ENCODE peak calls at places on chromosomes 6 and 20, in four cellular contexts. One of them, this sample, is unnamed. For H3K4me1, the result is how much of the 10 kb centered on the place peaks cover.

GRCh38 chr6:117976030-117976651 is 69.1 kb downstream of the SLC35F1 start:
- DNase-seq in GM23248: peak
- DNase-seq in neuronal stem cell: peak
- DNase-seq in MM.1S: peak
- DNase-seq in this sample: peak

GRCh38 chr6:2625581-2625980 is 125.1 kb downstream of the MYLK4 start:
- DNase-seq in GM23248: no peak
- DNase-seq in neuronal stem cell: no peak
- DNase-seq in MM.1S: no peak
- DNase-seq in this sample: no peak

GRCh38 chr20:44651507-44652373 is at the start of gene ADA:
- DNase-seq in GM23248: peak
- DNase-seq in neuronal stem cell: peak
- DNase-seq in MM.1S: peak
- DNase-seq in this sample: peak

GRCh38 chr6:26056583-26057350 is 30.5 kb upstream of the HFE start:
- DNase-seq in GM23248: peak
- DNase-seq in neuronal stem cell: no peak
- DNase-seq in MM.1S: peak
- DNase-seq in this sample: peak

GRCh38 chr20:38728237-38728761 is 4.0 kb downstream of the SLC32A1 start:
- DNase-seq in GM23248: no peak
- DNase-seq in neuronal stem cell: no peak
- DNase-seq in MM.1S: no peak
- DNase-seq in this sample: no peak

GRCh38 chr20:16256981-16257380 is 316.3 kb downstream of the KIF16B start:
- DNase-seq in GM23248: no peak
- DNase-seq in neuronal stem cell: no peak
- DNase-seq in MM.1S: no peak
- DNase-seq in this sample: no peak

GRCh38 chr6:150907385-150907784 is 41.9 kb downstream of the MTHFD1L start:
- DNase-seq in GM23248: no peak
- DNase-seq in neuronal stem cell: no peak
- DNase-seq in MM.1S: no peak
- DNase-seq in this sample: no peak

GRCh38 chr6:100404051-100404450 is 60.7 kb downstream of the SIM1 start:
- DNase-seq in GM23248: no peak
- DNase-seq in neuronal stem cell: no peak
- DNase-seq in MM.1S: no peak
- DNase-seq in this sample: no peak

GRCh38 chr6:18323935-18324707 is 59.8 kb upstream of the DEK start:
- DNase-seq in GM23248: peak
- DNase-seq in neuronal stem cell: peak
- DNase-seq in MM.1S: peak
- DNase-seq in this sample: no peak

GRCh38 chr20:11368537-11368936 is 549.2 kb upstream of the BTBD3 start:
- DNase-seq in GM23248: no peak
- DNase-seq in neuronal stem cell: no peak
- DNase-seq in MM.1S: no peak
- DNase-seq in this sample: no peak

GRCh38 chr6:85111481-85112001 is 338.3 kb upstream of the NT5E start:
- DNase-seq in GM23248: peak
- DNase-seq in neuronal stem cell: peak
- DNase-seq in MM.1S: no peak
- DNase-seq in this sample: no peak

GRCh38 chr6:160028487-160029275 is 59.8 kb downstream of the IGF2R start:
- DNase-seq in GM23248: no peak
- DNase-seq in neuronal stem cell: no peak
- DNase-seq in MM.1S: peak
- DNase-seq in this sample: no peak

GRCh38 chr6:136550330-136551071 is at the start of gene MAP7:
- DNase-seq in GM23248: peak
- DNase-seq in neuronal stem cell: peak
- DNase-seq in MM.1S: peak
- DNase-seq in this sample: peak

GRCh38 chr6:150291968-150292710 is 76.7 kb upstream of the IYD start:
- DNase-seq in GM23248: no peak
- DNase-seq in neuronal stem cell: no peak
- DNase-seq in MM.1S: no peak
- DNase-seq in this sample: no peak

GRCh38 chr6:118708055-118708454 is 56.7 kb upstream of the CEP85L start:
- DNase-seq in GM23248: peak
- DNase-seq in neuronal stem cell: no peak
- DNase-seq in MM.1S: no peak
- DNase-seq in this sample: no peak

GRCh38 chr6:158069800-158070195 is 88.1 kb downstream of the SYNJ2 start:
- DNase-seq in GM23248: peak
- DNase-seq in neuronal stem cell: no peak
- DNase-seq in MM.1S: no peak
- DNase-seq in this sample: no peak

GRCh38 chr6:160005861-160006540 is 37.1 kb downstream of the IGF2R start:
- DNase-seq in GM23248: peak
- DNase-seq in neuronal stem cell: no peak
- DNase-seq in MM.1S: no peak
- DNase-seq in this sample: no peak

GRCh38 chr20:36235892-36236785 is at the start of gene AAR2:
- DNase-seq in GM23248: peak
- DNase-seq in neuronal stem cell: peak
- DNase-seq in MM.1S: peak
- DNase-seq in this sample: peak

GRCh38 chr6:75196051-75196743 is 9.7 kb downstream of the COL12A1 start:
- DNase-seq in GM23248: peak
- DNase-seq in neuronal stem cell: no peak
- DNase-seq in MM.1S: no peak
- DNase-seq in this sample: no peak

GRCh38 chr6:45483021-45483420 is 105.3 kb upstream of the SUPT3H start:
- DNase-seq in GM23248: peak
- DNase-seq in neuronal stem cell: no peak
- DNase-seq in MM.1S: no peak
- DNase-seq in this sample: no peak

GRCh38 chr20:33859157-33859695 is 48.1 kb downstream of the CHMP4B start:
- DNase-seq in GM23248: no peak
- DNase-seq in neuronal stem cell: no peak
- DNase-seq in MM.1S: peak
- DNase-seq in this sample: no peak

GRCh38 chr6:74519172-74519571 is 686.7 kb downstream of the COL12A1 start:
- DNase-seq in GM23248: peak
- DNase-seq in neuronal stem cell: no peak
- DNase-seq in MM.1S: no peak
- DNase-seq in this sample: no peak

GRCh38 chr6:21386744-21387143 is 206.8 kb upstream of the SOX4 start:
- DNase-seq in GM23248: no peak
- DNase-seq in neuronal stem cell: no peak
- DNase-seq in MM.1S: no peak
- DNase-seq in this sample: no peak

GRCh38 chr6:16909599-16910360 is 148.5 kb upstream of the ATXN1 start:
- DNase-seq in GM23248: peak
- DNase-seq in neuronal stem cell: no peak
- DNase-seq in MM.1S: no peak
- DNase-seq in this sample: no peak

DNA sequence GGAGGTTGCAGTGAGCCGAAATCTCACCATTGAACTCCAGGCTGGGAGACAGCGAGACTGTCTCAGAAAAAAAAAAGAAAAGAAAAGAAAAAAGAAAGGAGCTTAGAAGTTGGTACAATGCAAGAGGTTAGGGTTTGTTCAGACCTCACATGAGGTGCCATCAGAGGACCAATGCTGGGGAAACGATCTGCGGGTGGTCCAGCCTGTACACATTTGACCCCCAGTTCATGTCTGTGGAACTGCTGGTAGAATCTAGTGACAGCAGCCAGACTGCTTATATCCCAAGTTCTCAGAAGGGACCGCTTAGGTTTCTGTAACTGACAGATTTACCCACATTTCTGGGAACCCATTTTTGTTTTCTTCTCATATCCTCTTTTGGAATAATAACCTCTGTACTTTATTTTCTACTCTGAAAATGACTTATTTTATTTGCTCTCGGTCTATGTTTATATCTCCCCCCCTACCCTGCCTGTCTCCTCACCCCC is 4.7 kb downstream of the PPP1R18 start:
- DNase-seq in GM23248: no peak
- DNase-seq in neuronal stem cell: no peak
- DNase-seq in MM.1S: no peak
- DNase-seq in this sample: no peak
- H3K4me3 ChIP-seq in GM23248: peak
- H3K4me3 ChIP-seq in neuronal stem cell: no peak
- H3K4me3 ChIP-seq in MM.1S: peak
- H3K4me3 ChIP-seq in this sample: peak

GRCh38 chr20:49779972-49780371 is 32.7 kb upstream of the SLC9A8 start:
- DNase-seq in GM23248: no peak
- DNase-seq in neuronal stem cell: no peak
- DNase-seq in MM.1S: no peak
- DNase-seq in this sample: no peak

GRCh38 chr20:49770634-49771033 is 42.0 kb upstream of the SLC9A8 start:
- DNase-seq in GM23248: no peak
- DNase-seq in neuronal stem cell: no peak
- DNase-seq in MM.1S: no peak
- DNase-seq in this sample: no peak

GRCh38 chr20:49775229-49775693 is 37.4 kb upstream of the SLC9A8 start:
- DNase-seq in GM23248: peak
- DNase-seq in neuronal stem cell: peak
- DNase-seq in MM.1S: no peak
- DNase-seq in this sample: peak
- H3K4me1 ChIP-seq in GM23248: under half
- H3K4me1 ChIP-seq in neuronal stem cell: under half
- H3K4me1 ChIP-seq in MM.1S: under half
- H3K4me1 ChIP-seq in this sample: under half

DNA sequence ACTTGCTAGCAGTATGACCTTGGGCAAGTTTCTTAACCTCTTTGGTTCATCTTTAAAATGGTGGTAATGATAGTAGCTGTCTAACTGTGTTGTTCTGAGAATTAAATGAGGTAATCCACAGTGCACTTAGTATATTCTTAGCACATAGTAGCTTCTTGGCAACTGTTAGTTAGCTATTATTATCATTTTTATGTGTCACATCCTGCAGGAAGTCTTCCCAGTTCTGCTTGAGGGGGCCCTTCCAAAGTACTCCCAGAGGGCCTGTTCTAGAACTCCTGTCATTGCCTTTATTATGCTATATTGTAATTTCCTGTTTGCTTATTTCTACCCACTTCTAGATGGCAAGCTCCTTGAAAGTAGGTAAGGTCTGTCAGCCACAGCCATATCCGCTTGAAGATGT is 30.6 kb downstream of the ANKS1A start:
- DNase-seq in GM23248: peak
- DNase-seq in neuronal stem cell: no peak
- DNase-seq in MM.1S: no peak
- DNase-seq in this sample: no peak
- H3K9ac ChIP-seq in GM23248: no peak
- H3K9ac ChIP-seq in neuronal stem cell: no peak
- H3K9ac ChIP-seq in MM.1S: no peak
- H3K9ac ChIP-seq in this sample: no peak

GRCh38 chr6:112232845-112233256 is 21.5 kb downstream of the LAMA4 start:
- DNase-seq in GM23248: peak
- DNase-seq in neuronal stem cell: no peak
- DNase-seq in MM.1S: no peak
- DNase-seq in this sample: no peak
- H3K4me3 ChIP-seq in GM23248: peak
- H3K4me3 ChIP-seq in neuronal stem cell: no peak
- H3K4me3 ChIP-seq in MM.1S: no peak
- H3K4me3 ChIP-seq in this sample: no peak

DNA sequence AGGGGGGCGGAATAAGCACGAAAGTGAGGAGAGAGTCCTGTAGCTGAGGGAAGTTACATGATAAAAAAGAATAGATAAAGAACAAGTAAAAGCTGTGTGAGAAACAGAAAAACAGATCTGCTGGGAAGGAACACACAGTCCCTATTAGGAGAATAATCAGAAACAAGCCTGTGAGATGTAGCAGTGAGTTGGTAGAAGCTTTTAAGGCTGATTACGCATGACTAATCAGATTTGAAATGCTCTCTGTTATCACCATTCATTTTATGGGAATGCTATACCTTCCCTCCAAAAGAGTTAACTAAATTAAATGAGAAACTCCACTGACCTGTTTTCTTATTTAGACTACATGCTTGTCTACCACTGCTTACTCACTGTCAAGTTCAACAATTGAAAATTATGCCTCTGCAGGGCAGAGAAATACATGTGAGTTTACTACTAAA is 15.8 kb downstream of the REPS1 start:
- DNase-seq in GM23248: peak
- DNase-seq in neuronal stem cell: no peak
- DNase-seq in MM.1S: no peak
- DNase-seq in this sample: no peak
- H3K4me1 ChIP-seq in GM23248: half or more
- H3K4me1 ChIP-seq in neuronal stem cell: under half
- H3K4me1 ChIP-seq in MM.1S: under half
- H3K4me1 ChIP-seq in this sample: under half

GRCh38 chr20:53656653-53657288 is 63.1 kb upstream of the ZNF217 start:
- DNase-seq in GM23248: peak
- DNase-seq in neuronal stem cell: no peak
- DNase-seq in MM.1S: no peak
- DNase-seq in this sample: no peak
- H3K9ac ChIP-seq in GM23248: peak
- H3K9ac ChIP-seq in neuronal stem cell: no peak
- H3K9ac ChIP-seq in MM.1S: peak
- H3K9ac ChIP-seq in this sample: no peak